ENCODE peak calls at places on chromosomes 11 and 22, in eight cellular contexts. T is heart left ventricle; H is kidney tubule cell; C is CD4-positive, alpha-beta T cell; Q is HTR-8/SVneo; R is NCI-H1694; B is activated CD4-positive, CD25-positive, alpha-beta regulatory T cell treated with anti-CD3 and anti-CD28 coated beads, Interleukin-2, amount 50 U/mL, for 72 hours; D is RCC 7860. X is an unnamed sample.

GRCh38 chr11:69202511-69203221 is 46.9 kb downstream of the SMIM38 start:
- DNase-seq in R (no peak), D (no peak), C (no peak), Q (no peak), B (no peak), H (no peak), T (no peak), X (no peak)

GRCh38 chr22:30250713-30251267 is 4.2 kb upstream of the LIF start:
- DNase-seq in B (peak), T (no peak), R (no peak), H (peak), C (no peak), D (peak), Q (no peak), X (no peak)

GRCh38 chr11:97498891-97499290 is 1109.1 kb downstream of the JRKL start:
- DNase-seq in R (no peak), H (no peak), B (no peak), T (no peak), Q (no peak), D (no peak), C (no peak), X (no peak)

GRCh38 chr11:8323161-8323935 is 59.7 kb upstream of the LMO1 start:
- DNase-seq in B (no peak), H (no peak), D (no peak), R (no peak), Q (no peak), C (no peak), T (no peak), X (no peak)

GRCh38 chr11:95134491-95134890 is 44.8 kb downstream of the ENDOD1 start:
- DNase-seq in H (peak), B (no peak), Q (no peak), C (no peak), R (peak), D (no peak), T (peak), X (no peak)

GRCh38 chr11:125303186-125303585 is 138.6 kb downstream of the PKNOX2 start:
- DNase-seq in R (no peak), H (no peak), T (no peak), B (no peak), D (no peak), C (no peak), Q (no peak), X (no peak)

GRCh38 chr11:122517403-122518379 is 137.8 kb upstream of the UBASH3B start:
- DNase-seq in D (no peak), C (no peak), B (no peak), T (no peak), Q (no peak), H (no peak), R (no peak), X (no peak)

GRCh38 chr22:50713008-50713385 is 25.0 kb upstream of the ACR start:
- DNase-seq in B (no peak), C (no peak), R (no peak), Q (no peak), D (no peak), H (no peak), T (peak), X (no peak)

GRCh38 chr11:122642472-122642922 is 13.0 kb upstream of the UBASH3B start:
- DNase-seq in R (no peak), Q (peak), D (peak), H (peak), C (no peak), T (no peak), B (no peak), X (no peak)

GRCh38 chr11:74925281-74925680 is 23.6 kb downstream of the XRRA1 start:
- DNase-seq in B (no peak), R (no peak), D (no peak), Q (no peak), T (no peak), H (no peak), C (no peak), X (no peak)

GRCh38 chr11:35332524-35332923 is 86.8 kb downstream of the SLC1A2 start:
- DNase-seq in B (no peak), R (no peak), Q (no peak), H (no peak), C (no peak), T (no peak), D (no peak), X (no peak)

GRCh38 chr11:45163956-45164575 is 17.6 kb downstream of the PRDM11 start:
- DNase-seq in R (peak), B (no peak), H (peak), C (no peak), T (peak), D (no peak), Q (no peak), X (no peak)

GRCh38 chr11:72079776-72080325 is 491 bp downstream of the NUMA1 start:
- DNase-seq in H (no peak), R (peak), T (no peak), C (no peak), B (no peak), D (no peak), Q (peak), X (no peak)

X was measured in memory B cell.